ENCODE peak calls at places on chromosome 2, in ten cellular contexts. E is mucosa of descending colon; X is gastrocnemius medialis; D is ascending aorta; Z is SJSA1; N is upper lobe of left lung; S is right atrium auricular region; T is naive thymus-derived CD4-positive, alpha-beta T cell; H is heart left ventricle; F is suprapubic skin. J is an unnamed sample. For H3K9me3, the result is how much of the 10 kb centered on the place peaks cover.

GRCh38 chr2:69138793-69139510 is 126.0 kb downstream of the ANTXR1 start:
- DNase-seq in E (peak), X (no peak), D (no peak), Z (peak), N (no peak), S (peak), T (no peak), H (no peak), F (no peak), J (peak)

GRCh38 chr2:201220102-201220570 is 37.2 kb downstream of the CASP10 start:
- DNase-seq in E (peak), X (no peak), D (no peak), Z (no peak), N (no peak), S (no peak), T (no peak), H (peak), F (no peak), J (no peak)

GRCh38 chr2:232542715-232543467 is 3.4 kb downstream of the CHRNG start:
- DNase-seq in E (no peak), X (no peak), D (no peak), Z (no peak), N (peak), S (no peak), T (no peak), H (no peak), F (peak), J (no peak)

GRCh38 chr2:236042087-236042486 is 126.1 kb downstream of the GBX2 start:
- DNase-seq in E (no peak), X (no peak), D (no peak), Z (no peak), N (no peak), S (no peak), T (no peak), H (no peak), F (no peak), J (no peak)

GRCh38 chr2:88857951-88858406 is 166.5 kb downstream of the RPIA start:
- DNase-seq in E (peak), X (no peak), D (no peak), Z (no peak), N (peak), S (no peak), T (no peak), H (peak), F (no peak), J (no peak)

GRCh38 chr2:230908094-230908594 is 16.9 kb downstream of the GPR55 start:
- DNase-seq in E (no peak), X (no peak), D (no peak), Z (no peak), N (no peak), S (no peak), T (no peak), H (no peak), F (peak), J (no peak)

GRCh38 chr2:162258686-162259085 is 15.4 kb upstream of the FAP start:
- DNase-seq in E (no peak), X (no peak), D (no peak), Z (no peak), N (no peak), S (no peak), T (no peak), H (no peak), F (no peak), J (peak)

GRCh38 chr2:64944484-64944883 is 44.7 kb upstream of the SLC1A4 start:
- DNase-seq in E (no peak), X (no peak), D (no peak), Z (no peak), N (no peak), S (no peak), T (no peak), H (no peak), F (no peak), J (no peak)

GRCh38 chr2:1341409-1342120 is 71.7 kb upstream of the TPO start:
- DNase-seq in E (no peak), X (no peak), D (no peak), Z (no peak), N (no peak), S (no peak), T (no peak), H (no peak), F (no peak), J (no peak)

GRCh38 chr2:241859436-241860183 is 916 bp upstream of the PDCD1 start:
- DNase-seq in E (peak), X (no peak), D (no peak), Z (no peak), N (peak), S (peak), T (no peak), H (peak), F (peak), J (no peak)

GRCh38 chr2:220572385-220572784 is 945.0 kb downstream of the SLC4A3 start:
- DNase-seq in E (no peak), X (no peak), D (no peak), Z (no peak), N (no peak), S (no peak), T (no peak), H (no peak), F (no peak), J (no peak)

GRCh38 chr2:127659408-127660290 is 13.7 kb downstream of the GPR17 start:
- DNase-seq in E (no peak), X (no peak), D (no peak), Z (no peak), N (peak), S (peak), T (no peak), H (peak), F (no peak), J (no peak)

GRCh38 chr2:39218401-39218800 is 25.4 kb downstream of the CDKL4 start:
- DNase-seq in E (no peak), X (no peak), D (no peak), Z (no peak), N (no peak), S (no peak), T (no peak), H (no peak), F (no peak), J (no peak)

GRCh38 chr2:96869824-96870630 is at the start of gene SEMA4C:
- DNase-seq in E (peak), X (no peak), D (no peak), Z (peak), N (peak), S (no peak), T (peak), H (peak), F (no peak), J (peak)

GRCh38 chr2:14385043-14385442 is 247.5 kb upstream of the LRATD1 start:
- DNase-seq in E (no peak), X (no peak), D (no peak), Z (no peak), N (no peak), S (no peak), T (no peak), H (no peak), F (no peak), J (no peak)

GRCh38 chr2:14387332-14387731 is 245.2 kb upstream of the LRATD1 start:
- DNase-seq in E (no peak), X (no peak), D (no peak), Z (no peak), N (no peak), S (no peak), T (no peak), H (no peak), F (no peak), J (no peak)

GRCh38 chr2:14388724-14389123 is 243.8 kb upstream of the LRATD1 start:
- DNase-seq in E (no peak), X (no peak), D (no peak), Z (no peak), N (no peak), S (no peak), T (no peak), H (no peak), F (no peak), J (no peak)
- H3K9me3 ChIP-seq in E (under half), X (under half), D (under half), Z (under half), N (under half), S (under half), T (under half), H (under half), F (under half), J (under half)

DNA sequence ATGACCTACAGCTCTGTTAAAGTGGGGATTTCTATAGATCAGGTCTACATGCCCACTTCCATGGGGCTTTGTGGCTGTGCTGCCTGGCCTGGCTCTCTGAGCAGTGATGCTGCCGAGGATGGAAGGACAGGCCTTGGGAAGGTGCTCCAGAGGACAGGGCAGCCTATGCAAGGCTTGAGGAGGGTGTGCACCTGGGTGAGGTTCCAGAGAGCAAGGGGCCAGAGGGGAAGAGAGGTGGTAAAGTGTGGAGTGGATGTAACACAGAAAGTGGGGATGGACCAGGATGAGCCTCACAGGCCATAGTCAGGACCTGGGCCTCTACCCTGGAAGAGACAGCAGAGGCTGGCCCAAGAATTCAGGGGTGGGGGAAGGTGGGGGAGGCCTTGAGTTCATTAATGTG is 826.4 kb downstream of the DCDC2C start:
- DNase-seq in E (no peak), X (no peak), D (no peak), Z (no peak), N (no peak), S (no peak), T (no peak), H (no peak), F (no peak), J (no peak)
- H3K9me3 ChIP-seq in E (under half), X (under half), D (under half), Z (under half), N (under half), S (under half), T (under half), H (under half), F (under half), J (under half)

GRCh38 chr2:2641541-2642410 is 310.7 kb upstream of the MYT1L start:
- DNase-seq in E (no peak), X (no peak), D (no peak), Z (no peak), N (peak), S (peak), T (no peak), H (no peak), F (no peak), J (no peak)

GRCh38 chr2:2638516-2638915 is 307.4 kb upstream of the MYT1L start:
- DNase-seq in E (no peak), X (no peak), D (no peak), Z (no peak), N (peak), S (peak), T (no peak), H (no peak), F (no peak), J (no peak)

GRCh38 chr2:2639251-2640139 is 308.4 kb upstream of the MYT1L start:
- DNase-seq in E (no peak), X (no peak), D (no peak), Z (no peak), N (peak), S (peak), T (no peak), H (no peak), F (no peak), J (no peak)

GRCh38 chr2:2640818-2641217 is 309.7 kb upstream of the MYT1L start:
- DNase-seq in E (no peak), X (no peak), D (no peak), Z (no peak), N (no peak), S (peak), T (no peak), H (no peak), F (no peak), J (no peak)

GRCh38 chr2:2640371-2640770 is 309.3 kb upstream of the MYT1L start:
- DNase-seq in E (no peak), X (no peak), D (no peak), Z (no peak), N (no peak), S (peak), T (no peak), H (no peak), F (no peak), J (no peak)
- H3K9me3 ChIP-seq in E (under half), X (under half), D (under half), Z (under half), N (under half), S (under half), T (under half), H (under half), F (under half), J (under half)

DNA sequence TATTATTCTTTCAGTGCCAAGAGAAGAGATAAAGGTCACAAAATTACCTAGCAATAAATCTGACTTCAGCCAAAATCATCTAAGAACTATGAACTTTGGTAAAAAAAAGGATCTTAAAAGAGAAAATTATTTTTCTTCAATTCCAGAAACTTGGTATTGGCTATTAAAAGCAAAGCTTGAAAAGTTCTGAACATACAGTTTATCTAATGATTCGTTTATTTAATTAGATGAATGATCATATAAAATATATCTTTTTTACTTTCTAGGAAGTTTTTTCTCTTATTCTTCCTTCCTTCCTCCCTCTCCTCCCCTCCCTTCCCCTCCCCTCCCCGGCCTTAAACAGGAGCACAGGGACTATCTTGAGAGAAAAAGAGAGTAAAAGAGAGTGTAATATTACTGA is 536.1 kb downstream of the SOX11 start:
- DNase-seq in E (no peak), X (no peak), D (no peak), Z (no peak), N (no peak), S (no peak), T (no peak), H (no peak), F (no peak), J (no peak)
- H3K9me3 ChIP-seq in E (under half), X (under half), D (under half), Z (under half), N (under half), S (under half), T (under half), H (under half), F (under half), J (under half)

DNA sequence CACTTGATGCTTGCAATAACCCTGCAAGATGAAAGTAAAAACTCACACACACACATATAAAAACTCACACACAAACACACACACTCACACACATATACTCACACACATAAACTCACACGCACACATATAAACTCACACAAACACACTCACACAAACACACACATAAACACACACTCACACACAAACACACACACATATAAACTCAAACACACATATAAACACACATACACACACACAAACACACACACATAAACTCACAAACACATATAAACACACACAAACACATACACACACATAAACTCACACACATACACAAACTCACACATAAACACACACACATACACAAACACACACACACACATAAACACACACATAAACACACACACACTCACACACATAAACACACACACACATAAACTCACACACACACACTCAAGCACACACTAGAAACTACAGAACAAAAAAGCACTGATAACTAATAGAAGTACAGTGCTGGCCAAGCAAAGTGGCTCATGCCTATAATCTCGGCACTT is 117.7 kb upstream of the TEKT4 start:
- DNase-seq in E (no peak), X (no peak), D (no peak), Z (no peak), N (no peak), S (no peak), T (no peak), H (no peak), F (no peak), J (no peak)
- H3K9me3 ChIP-seq in E (under half), X (under half), D (under half), Z (under half), N (under half), S (under half), T (under half), H (under half), F (under half), J (under half)

GRCh38 chr2:100058014-100058310 is 84.4 kb downstream of the AFF3 start:
- DNase-seq in E (no peak), X (no peak), D (no peak), Z (no peak), N (no peak), S (no peak), T (no peak), H (no peak), F (no peak), J (peak)
- H3K9me3 ChIP-seq in E (under half), X (under half), D (under half), Z (under half), N (under half), S (under half), T (under half), H (under half), F (under half), J (under half)

J was measured in adipocyte.